ENCODE peak calls at places on chromosomes 1 and 21, in five cellular contexts. I is activated gamma-delta T cell treated with anti-CD3 and anti-CD28 coated beads, Interleukin-2, amount 50 U/mL, for 16 hours; K is endothelial cell; L is SK-N-SH; Y is amniotic epithelial cell. H is an unnamed sample.

GRCh38 chr1:173477286-173478098 is at the start of gene PRDX6:
- DNase-seq in I (no peak), K (peak; percentile 58), L (no peak), Y (peak; percentile 67), H (peak; percentile 95)

GRCh38 chr21:27831177-27831576 is 864.3 kb upstream of the ADAMTS5 start:
- DNase-seq in I (no peak), K (no peak), L (no peak), Y (peak; percentile 42), H (no peak)

GRCh38 chr1:59678809-59679228 is 135.9 kb upstream of the HOOK1 start:
- DNase-seq in I (no peak), K (no peak), L (no peak), Y (peak; percentile 100), H (no peak)

GRCh38 chr1:111192074-111192473 is 8.4 kb downstream of the DENND2D start:
- DNase-seq in I (no peak), K (no peak), L (no peak), Y (no peak), H (no peak)

GRCh38 chr1:77475631-77476030 is 193.8 kb downstream of the AK5 start:
- DNase-seq in I (no peak), K (no peak), L (no peak), Y (no peak), H (no peak)

GRCh38 chr1:161046574-161047167 is 894 bp upstream of the USF1 start:
- DNase-seq in I (no peak), K (no peak), L (no peak), Y (no peak), H (no peak)

GRCh38 chr1:94202241-94202640 is 35.1 kb downstream of the ARHGAP29 start:
- DNase-seq in I (no peak), K (no peak), L (no peak), Y (no peak), H (no peak)

GRCh38 chr1:116891396-116892072 is 18.2 kb upstream of the PTGFRN start:
- DNase-seq in I (no peak), K (no peak), L (no peak), Y (no peak), H (no peak)

GRCh38 chr1:164518692-164519332 is 40.2 kb upstream of the PBX1 start:
- DNase-seq in I (no peak), K (no peak), L (no peak), Y (no peak), H (no peak)

GRCh38 chr1:1356796-1357401 is 1.5 kb downstream of the MXRA8 start:
- DNase-seq in I (no peak), K (no peak), L (no peak), Y (no peak), H (no peak)

GRCh38 chr21:15775981-15776380 is 46.2 kb downstream of the USP25 start:
- DNase-seq in I (no peak), K (no peak), L (no peak), Y (peak; percentile 95), H (no peak)

GRCh38 chr1:199859525-199859924 is 168.0 kb upstream of the NR5A2 start:
- DNase-seq in I (no peak), K (no peak), L (peak; percentile 20), Y (peak; percentile 87), H (no peak)

GRCh38 chr1:175826705-175827104 is 83.3 kb upstream of the TNR start:
- DNase-seq in I (no peak), K (no peak), L (no peak), Y (no peak), H (no peak)

GRCh38 chr1:38117444-38117887 is 70.9 kb upstream of the POU3F1 start:
- DNase-seq in I (no peak), K (no peak), L (no peak), Y (no peak), H (no peak)

GRCh38 chr1:66761273-66761672 is 9.0 kb downstream of the DYNLT5 start:
- DNase-seq in I (no peak), K (no peak), L (no peak), Y (peak; percentile 66), H (no peak)

GRCh38 chr1:32014199-32014936 is 700 bp downstream of the KHDRBS1 start:
- DNase-seq in I (peak; percentile 7), K (peak; percentile 46), L (peak; percentile 69), Y (peak; percentile 57), H (peak; percentile 51)

GRCh38 chr1:26083246-26083645 is 15.8 kb upstream of the TRIM63 start:
- DNase-seq in I (no peak), K (no peak), L (no peak), Y (peak; percentile 62), H (no peak)

GRCh38 chr1:20358761-20359263 is 68.1 kb downstream of the VWA5B1 start:
- DNase-seq in I (no peak), K (no peak), L (peak; percentile 81), Y (peak; percentile 80), H (no peak)

GRCh38 chr1:5503556-5504363 is 488.5 kb downstream of the NPHP4 start:
- DNase-seq in I (no peak), K (no peak), L (no peak), Y (no peak), H (no peak)

GRCh38 chr1:64624446-64624766 is 120.5 kb upstream of the RAVER2 start:
- DNase-seq in I (no peak), K (no peak), L (peak; percentile 16), Y (peak; percentile 64), H (no peak)

GRCh38 chr1:32199717-32200072 is 700 bp upstream of the CCDC28B start:
- DNase-seq in I (no peak), K (no peak), L (peak; percentile 42), Y (no peak), H (no peak)